ENCODE peak calls at places on chromosome 18, in nine cellular contexts. A is uterus, Z is NT2/D1, H is left ventricle myocardium inferior, P is psoas muscle, S is body of pancreas, O is GM23338, E is tibial artery, T is SK-N-SH. R is an unnamed sample.

GRCh38 chr18:63016270-63016669 is 300.9 kb downstream of the PHLPP1 start:
- DNase-seq in A (peak; percentile 71), Z (peak; percentile 36), H (no peak), P (no peak), S (peak; percentile 63), O (peak; percentile 86), E (no peak), T (peak; percentile 82), R (no peak)

GRCh38 chr18:79690071-79690470 is 10.5 kb downstream of the CTDP1 start:
- DNase-seq in A (no peak), Z (no peak), H (no peak), P (no peak), S (no peak), O (no peak), E (no peak), T (peak; percentile 3), R (no peak)

GRCh38 chr18:76422121-76422520 is 72.9 kb downstream of the ZNF516 start:
- DNase-seq in A (no peak), Z (no peak), H (no peak), P (no peak), S (no peak), O (no peak), E (no peak), T (no peak), R (no peak)

GRCh38 chr18:46046126-46046525 is 25.9 kb downstream of the PSTPIP2 start:
- DNase-seq in A (no peak), Z (no peak), H (no peak), P (no peak), S (no peak), O (peak; percentile 71), E (no peak), T (no peak), R (no peak)

GRCh38 chr18:56388571-56388970 is 249.8 kb downstream of the TXNL1 start:
- DNase-seq in A (no peak), Z (no peak), H (no peak), P (no peak), S (no peak), O (no peak), E (no peak), T (no peak), R (no peak)

GRCh38 chr18:9552616-9553015 is 61.7 kb downstream of the PPP4R1 start:
- DNase-seq in A (no peak), Z (no peak), H (no peak), P (no peak), S (no peak), O (no peak), E (no peak), T (no peak), R (no peak)

GRCh38 chr18:7923105-7923504 is 356.0 kb downstream of the PTPRM start:
- DNase-seq in A (no peak), Z (no peak), H (no peak), P (no peak), S (no peak), O (no peak), E (no peak), T (no peak), R (no peak)

GRCh38 chr18:11518788-11519685 is 90.4 kb upstream of the SLC35G4 start:
- DNase-seq in A (no peak), Z (peak; percentile 51), H (no peak), P (no peak), S (peak; percentile 54), O (peak; percentile 91), E (no peak), T (peak; percentile 54), R (no peak)

GRCh38 chr18:63848159-63848558 is 39.3 kb upstream of the SERPINB2 start:
- DNase-seq in A (no peak), Z (peak; percentile 35), H (no peak), P (no peak), S (peak; percentile 33), O (peak; percentile 77), E (no peak), T (peak; percentile 22), R (no peak)

GRCh38 chr18:31199190-31199769 is 36.6 kb upstream of the DSC1 start:
- DNase-seq in A (no peak), Z (no peak), H (no peak), P (no peak), S (no peak), O (no peak), E (no peak), T (no peak), R (no peak)

GRCh38 chr18:76426738-76427305 is 68.2 kb downstream of the ZNF516 start:
- DNase-seq in A (peak; percentile 73), Z (no peak), H (no peak), P (peak; percentile 59), S (no peak), O (peak; percentile 88), E (no peak), T (peak; percentile 72), R (no peak)

GRCh38 chr18:36020174-36020711 is 47.1 kb downstream of the RPRD1A start:
- DNase-seq in A (no peak), Z (no peak), H (no peak), P (no peak), S (no peak), O (no peak), E (no peak), T (peak; percentile 42), R (no peak)

GRCh38 chr18:49892148-49892924 is 79.0 kb upstream of the ACAA2 start:
- DNase-seq in A (no peak), Z (no peak), H (no peak), P (no peak), S (no peak), O (no peak), E (no peak), T (no peak), R (no peak)

GRCh38 chr18:49257609-49258008 is 202.8 kb downstream of the DYM start:
- DNase-seq in A (no peak), Z (no peak), H (no peak), P (no peak), S (no peak), O (no peak), E (no peak), T (no peak), R (no peak)

GRCh38 chr18:61946449-61946848 is 53.6 kb upstream of the RNF152 start:
- DNase-seq in A (no peak), Z (no peak), H (no peak), P (no peak), S (no peak), O (no peak), E (no peak), T (no peak), R (no peak)

GRCh38 chr18:22173928-22174301 is 4.5 kb downstream of the GATA6 start:
- DNase-seq in A (no peak), Z (no peak), H (no peak), P (no peak), S (no peak), O (peak; percentile 49), E (no peak), T (no peak), R (no peak)
- H3K4me3 ChIP-seq in A (peak overlapping the region; percentile 96), Z (no peak overlapping the region), H (peak overlapping the region; percentile 99), P (peak overlapping the region; percentile 7), S (no peak overlapping the region), O (no peak overlapping the region), E (peak overlapping the region; percentile 98), T (no peak overlapping the region), R (peak overlapping the region; percentile 90)

GRCh38 chr18:59604877-59605276 is 92.3 kb downstream of the CCBE1 start:
- DNase-seq in A (no peak), Z (no peak), H (no peak), P (no peak), S (no peak), O (no peak), E (no peak), T (no peak), R (no peak)
- H3K4me1 ChIP-seq in A (no peaks in the 10 kb centered on the region), Z (no peaks in the 10 kb centered on the region), H (peaks cover 32% of the 10 kb centered on the region), P (no peaks in the 10 kb centered on the region), S (no peaks in the 10 kb centered on the region), O (no peaks in the 10 kb centered on the region), E (no peaks in the 10 kb centered on the region), T (peaks cover 3% of the 10 kb centered on the region), R (no peaks in the 10 kb centered on the region)

GRCh38 chr18:58224425-58224750 is 180.4 kb downstream of the NEDD4L start:
- DNase-seq in A (no peak), Z (no peak), H (no peak), P (no peak), S (no peak), O (no peak), E (no peak), T (no peak), R (no peak)

GRCh38 chr18:58218111-58218510 is 174.1 kb downstream of the NEDD4L start:
- DNase-seq in A (no peak), Z (no peak), H (no peak), P (no peak), S (no peak), O (no peak), E (no peak), T (no peak), R (no peak)

GRCh38 chr18:58223717-58224424 is 179.8 kb downstream of the NEDD4L start:
- DNase-seq in A (peak; percentile 47), Z (no peak), H (no peak), P (no peak), S (peak; percentile 85), O (no peak), E (no peak), T (peak; percentile 50), R (peak; percentile 21)

GRCh38 chr18:58222439-58223125 is 178.6 kb downstream of the NEDD4L start:
- DNase-seq in A (no peak), Z (no peak), H (no peak), P (no peak), S (no peak), O (no peak), E (no peak), T (no peak), R (no peak)

DNA sequence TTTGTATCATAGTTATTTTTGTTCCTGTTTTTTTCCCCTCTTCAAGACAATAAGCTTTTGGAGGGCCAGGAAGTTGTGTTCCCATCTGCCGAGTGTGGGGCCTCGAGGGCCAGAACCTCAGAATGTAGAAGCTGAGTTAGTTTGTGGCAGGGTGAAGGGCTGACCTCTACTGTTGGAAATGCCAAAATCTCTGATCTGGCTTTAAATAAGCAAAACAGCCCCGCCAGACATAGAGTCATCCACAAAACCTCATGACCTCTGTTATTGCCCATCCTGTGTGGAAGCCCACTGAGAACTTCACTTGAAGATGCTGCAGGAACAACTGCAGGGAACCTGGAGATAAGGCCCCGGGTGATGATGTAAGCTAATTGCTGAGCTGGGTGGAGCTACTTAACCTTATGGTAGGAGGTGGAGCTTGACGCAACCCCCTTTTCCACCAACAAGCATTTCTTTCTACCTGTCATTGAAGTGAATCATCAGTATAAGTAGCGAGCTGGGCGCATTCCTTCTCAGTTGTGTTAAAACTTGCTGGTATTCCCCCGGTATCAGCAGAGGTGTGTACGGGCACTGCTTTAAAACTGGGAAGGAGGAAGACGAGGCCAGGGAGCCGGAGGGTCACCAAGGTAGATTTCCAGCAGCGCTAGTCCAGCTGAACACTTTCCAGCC is 177.2 kb downstream of the NEDD4L start:
- DNase-seq in A (no peak), Z (no peak), H (no peak), P (no peak), S (peak; percentile 69), O (peak; percentile 72), E (no peak), T (no peak), R (no peak)
- H3K4me3 ChIP-seq in A (no peak overlapping the region), Z (no peak overlapping the region), H (no peak overlapping the region), P (no peak overlapping the region), S (no peak overlapping the region), O (no peak overlapping the region), E (no peak overlapping the region), T (no peak overlapping the region), R (no peak overlapping the region)

DNA sequence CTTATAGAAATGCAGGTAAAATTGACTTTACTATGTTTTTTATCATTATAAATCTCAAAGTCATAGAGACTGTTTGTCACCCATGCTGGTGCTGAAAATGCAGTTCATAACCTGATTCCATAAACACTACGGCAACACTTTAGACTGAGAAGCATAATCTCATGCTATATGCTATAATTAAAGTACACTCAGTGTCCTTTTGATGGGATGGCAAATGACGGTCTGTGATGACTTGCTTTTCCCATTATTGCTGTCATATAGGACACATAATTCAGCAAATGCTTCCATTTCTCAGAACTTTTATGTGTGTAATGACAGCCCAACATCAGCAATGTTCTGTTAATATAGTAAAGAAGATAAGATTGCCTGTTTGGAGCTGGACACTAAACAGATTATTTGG is 162.8 kb downstream of the CD226 start:
- DNase-seq in A (no peak), Z (no peak), H (no peak), P (no peak), S (no peak), O (no peak), E (no peak), T (no peak), R (no peak)
- H3K4me1 ChIP-seq in A (no peaks in the 10 kb centered on the region), Z (no peaks in the 10 kb centered on the region), H (no peaks in the 10 kb centered on the region), P (no peaks in the 10 kb centered on the region), S (no peaks in the 10 kb centered on the region), O (no peaks in the 10 kb centered on the region), E (no peaks in the 10 kb centered on the region), T (no peaks in the 10 kb centered on the region), R (no peaks in the 10 kb centered on the region)

R was measured in ascending aorta.